ENCODE peak calls at places on chromosomes 3 and 15, in six cellular contexts. Z is CD8-positive, alpha-beta T cell; E is NCI-H1048; L is cardiac fibroblast; J is non-pigmented ciliary epithelial cell; U is GM12878. K is an unnamed sample.
A peak's percentile ranks its signal among the peaks of the same experiment; 100 is the strongest.

GRCh38 chr3:141421639-141422319 is 53.5 kb downstream of the ZBTB38 start:
- DNase-seq in Z (no peak), E (no peak), L (peak; percentile 64), J (peak; percentile 77), U (no peak), K (no peak)

GRCh38 chr3:58988041-58988440 is 61.8 kb downstream of the CFAP20DC start:
- DNase-seq in Z (no peak), E (no peak), L (no peak), J (no peak), U (no peak), K (no peak)

GRCh38 chr15:68924866-68925599 is 5.3 kb upstream of the SPESP1 start:
- DNase-seq in Z (peak; percentile 64), E (peak; percentile 13), L (peak; percentile 84), J (peak; percentile 34), U (peak; percentile 20), K (peak; percentile 20)

GRCh38 chr15:90956551-90957104 is 1.9 kb downstream of the RCCD1 start:
- DNase-seq in Z (peak; percentile 76), E (peak; percentile 41), L (peak; percentile 84), J (no peak), U (no peak), K (peak; percentile 90)

GRCh38 chr15:66252411-66253295 is 897 bp downstream of the MEGF11 start:
- DNase-seq in Z (peak; percentile 65), E (peak; percentile 32), L (peak; percentile 42), J (no peak), U (no peak), K (peak; percentile 48)

GRCh38 chr3:13419356-13420050 is 619 bp downstream of the NUP210 start:
- DNase-seq in Z (peak; percentile 76), E (no peak), L (no peak), J (no peak), U (no peak), K (peak; percentile 76)

GRCh38 chr3:134360046-134360445 is 14.2 kb downstream of the AMOTL2 start:
- DNase-seq in Z (no peak), E (no peak), L (no peak), J (no peak), U (no peak), K (no peak)

GRCh38 chr3:35789039-35789438 is 149.7 kb downstream of the ARPP21 start:
- DNase-seq in Z (no peak), E (no peak), L (no peak), J (no peak), U (no peak), K (no peak)

GRCh38 chr15:100711479-100712130 is 109.2 kb downstream of the ASB7 start:
- DNase-seq in Z (no peak), E (no peak), L (peak; percentile 26), J (no peak), U (no peak), K (no peak)

GRCh38 chr15:45442497-45443135 is 64.3 kb upstream of the GATM start:
- DNase-seq in Z (no peak), E (no peak), L (peak; percentile 50), J (no peak), U (no peak), K (no peak)

GRCh38 chr3:33130144-33130543 is 16.3 kb downstream of the CRTAP start:
- DNase-seq in Z (no peak), E (no peak), L (no peak), J (no peak), U (no peak), K (no peak)

GRCh38 chr3:52084216-52084945 is 28.0 kb upstream of the DUSP7 start:
- DNase-seq in Z (no peak), E (no peak), L (no peak), J (no peak), U (no peak), K (no peak)

GRCh38 chr3:42298259-42298658 is 32.3 kb upstream of the CCK start:
- DNase-seq in Z (no peak), E (no peak), L (no peak), J (no peak), U (no peak), K (no peak)

GRCh38 chr15:57861039-57861638 is 154.6 kb downstream of the POLR2M start:
- DNase-seq in Z (no peak), E (peak; percentile 27), L (peak; percentile 83), J (peak; percentile 26), U (peak; percentile 8), K (no peak)

GRCh38 chr3:152071924-152072323 is 196.8 kb upstream of the MBNL1 start:
- DNase-seq in Z (no peak), E (no peak), L (peak; percentile 82), J (no peak), U (no peak), K (no peak)

GRCh38 chr3:162492446-162493081 is 996.0 kb downstream of the OTOL1 start:
- DNase-seq in Z (no peak), E (no peak), L (peak; percentile 60), J (peak; percentile 61), U (no peak), K (no peak)

GRCh38 chr3:160401301-160402095 is 2.0 kb downstream of the SMC4 start:
- DNase-seq in Z (no peak), E (no peak), L (peak; percentile 89), J (no peak), U (no peak), K (no peak)

GRCh38 chr3:124273651-124274050 is 281.7 kb upstream of the ROPN1 start:
- DNase-seq in Z (no peak), E (no peak), L (no peak), J (no peak), U (no peak), K (no peak)

GRCh38 chr3:179181993-179182551 is 33.9 kb downstream of the PIK3CA start:
- DNase-seq in Z (no peak), E (no peak), L (peak; percentile 20), J (no peak), U (no peak), K (no peak)

GRCh38 chr3:171825222-171825828 is 15.0 kb upstream of the PLD1 start:
- DNase-seq in Z (no peak), E (no peak), L (peak; percentile 97), J (no peak), U (no peak), K (no peak)

K was measured in GM06990.